ENCODE peak calls at places on chromosome 10, in six cellular contexts. M is retinal pigment epithelial cell; K is tibial artery; B is effector memory CD4-positive, alpha-beta T cell; C is right cardiac atrium; U is esophagus squamous epithelium. Q is an unnamed sample.

GRCh38 chr10:14491814-14492213 is 161.1 kb upstream of the FRMD4A start:
- DNase-seq in M (no peak), K (no peak), B (no peak), C (no peak), U (no peak), Q (no peak)

GRCh38 chr10:30294506-30295280 is 54.4 kb downstream of the MTPAP start:
- DNase-seq in M (no peak), K (no peak), B (no peak), C (no peak), U (no peak), Q (no peak)

GRCh38 chr10:28587270-28587969 is 54.5 kb downstream of the WAC start:
- DNase-seq in M (no peak), K (no peak), B (no peak), C (no peak), U (no peak), Q (no peak)

GRCh38 chr10:17504547-17505245 is 50.3 kb upstream of the ST8SIA6 start:
- DNase-seq in M (no peak), K (no peak), B (no peak), C (no peak), U (no peak), Q (no peak)

GRCh38 chr10:50325449-50326188 is 74.3 kb upstream of the ASAH2 start:
- DNase-seq in M (peak), K (peak), B (no peak), C (peak), U (no peak), Q (peak)

GRCh38 chr10:59206204-59206720 is 29.8 kb downstream of the PHYHIPL start:
- DNase-seq in M (no peak), K (no peak), B (no peak), C (no peak), U (no peak), Q (no peak)

GRCh38 chr10:12735843-12736462 is 265.6 kb downstream of the CCDC3 start:
- DNase-seq in M (no peak), K (peak), B (no peak), C (peak), U (no peak), Q (no peak)

GRCh38 chr10:74502963-74503608 is 323.3 kb upstream of the KAT6B start:
- DNase-seq in M (peak), K (no peak), B (no peak), C (no peak), U (no peak), Q (no peak)

GRCh38 chr10:122461729-122462532 is 578 bp downstream of the HTRA1 start:
- DNase-seq in M (no peak), K (no peak), B (no peak), C (peak), U (no peak), Q (no peak)

GRCh38 chr10:126262971-126263370 is 125.3 kb downstream of the ADAM12 start:
- DNase-seq in M (no peak), K (no peak), B (no peak), C (no peak), U (no peak), Q (no peak)

GRCh38 chr10:15370741-15371701 is at the start of gene FAM171A1:
- DNase-seq in M (no peak), K (no peak), B (peak), C (peak), U (no peak), Q (no peak)

GRCh38 chr10:30736685-30737232 is 107.2 kb upstream of the LYZL2 start:
- DNase-seq in M (peak), K (peak), B (no peak), C (no peak), U (no peak), Q (peak)

GRCh38 chr10:127945335-127945734 is 38.4 kb downstream of the PTPRE start:
- DNase-seq in M (no peak), K (no peak), B (no peak), C (no peak), U (no peak), Q (peak)

GRCh38 chr10:7000063-7000462 is 410.8 kb downstream of the SFMBT2 start:
- DNase-seq in M (no peak), K (no peak), B (no peak), C (no peak), U (no peak), Q (no peak)

GRCh38 chr10:118965096-118965495 is 64.4 kb upstream of the NANOS1 start:
- DNase-seq in M (no peak), K (no peak), B (no peak), C (no peak), U (no peak), Q (no peak)

GRCh38 chr10:104622175-104622574 is 18.9 kb upstream of the SORCS3 start:
- DNase-seq in M (no peak), K (no peak), B (no peak), C (no peak), U (no peak), Q (no peak)

GRCh38 chr10:132456881-132457280 is 59.9 kb downstream of the PWWP2B start:
- DNase-seq in M (no peak), K (no peak), B (no peak), C (peak), U (no peak), Q (no peak)

GRCh38 chr10:35386594-35387174 is 50.4 kb downstream of the CCNY start:
- DNase-seq in M (no peak), K (no peak), B (no peak), C (peak), U (no peak), Q (no peak)

GRCh38 chr10:77392851-77393250 is 244.8 kb downstream of the KCNMA1 start:
- DNase-seq in M (no peak), K (no peak), B (no peak), C (no peak), U (no peak), Q (peak)

GRCh38 chr10:3173173-3173878 is 744 bp upstream of the PITRM1 start:
- DNase-seq in M (no peak), K (no peak), B (no peak), C (no peak), U (peak), Q (no peak)

GRCh38 chr10:78696791-78697420 is 371.9 kb upstream of the ZMIZ1 start:
- DNase-seq in M (no peak), K (no peak), B (no peak), C (no peak), U (no peak), Q (no peak)

GRCh38 chr10:131726460-131726861 is 174.3 kb upstream of the PPP2R2D start:
- DNase-seq in M (no peak), K (peak), B (no peak), C (peak), U (no peak), Q (no peak)

DNA sequence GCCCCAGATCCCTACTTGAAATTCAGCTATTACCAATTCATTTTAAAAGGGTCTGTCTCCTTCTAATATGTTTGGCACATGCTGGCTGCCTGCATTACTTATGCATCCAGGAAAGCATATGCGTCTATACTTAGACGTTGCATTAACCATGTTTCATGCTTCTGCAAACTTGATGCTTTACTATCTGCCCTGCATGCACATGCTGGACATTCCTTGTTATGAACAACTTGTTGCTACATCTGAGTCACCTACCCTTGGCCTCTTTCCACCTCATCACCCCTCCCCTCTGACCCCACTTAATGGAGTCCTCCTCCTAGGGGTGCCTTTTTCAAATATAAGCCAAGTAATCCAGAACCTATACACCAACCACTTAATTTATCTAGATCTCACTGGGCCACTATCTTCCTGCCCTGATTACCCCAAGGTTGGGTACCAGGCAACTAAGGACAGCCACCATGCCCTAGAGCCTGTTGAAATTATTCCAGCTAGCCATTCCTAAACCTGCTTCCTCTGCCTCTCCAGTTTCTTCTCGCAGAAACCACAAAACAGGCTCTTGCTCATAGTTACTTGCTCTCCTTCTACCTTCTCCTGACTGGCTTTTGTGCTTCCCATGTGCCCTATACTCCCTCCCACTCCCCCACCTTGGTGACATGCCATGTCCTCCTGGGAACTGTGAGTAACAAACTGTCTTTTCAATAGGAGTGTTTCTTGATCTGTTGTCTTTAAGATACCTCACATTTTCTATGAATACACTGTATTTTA is 1187.9 kb downstream of the REEP3 start:
- DNase-seq in M (no peak), K (no peak), B (no peak), C (no peak), U (no peak), Q (no peak)
- H3K4me3 ChIP-seq in M (no peak), K (no peak), B (no peak), C (no peak), U (no peak), Q (no peak)

DNA sequence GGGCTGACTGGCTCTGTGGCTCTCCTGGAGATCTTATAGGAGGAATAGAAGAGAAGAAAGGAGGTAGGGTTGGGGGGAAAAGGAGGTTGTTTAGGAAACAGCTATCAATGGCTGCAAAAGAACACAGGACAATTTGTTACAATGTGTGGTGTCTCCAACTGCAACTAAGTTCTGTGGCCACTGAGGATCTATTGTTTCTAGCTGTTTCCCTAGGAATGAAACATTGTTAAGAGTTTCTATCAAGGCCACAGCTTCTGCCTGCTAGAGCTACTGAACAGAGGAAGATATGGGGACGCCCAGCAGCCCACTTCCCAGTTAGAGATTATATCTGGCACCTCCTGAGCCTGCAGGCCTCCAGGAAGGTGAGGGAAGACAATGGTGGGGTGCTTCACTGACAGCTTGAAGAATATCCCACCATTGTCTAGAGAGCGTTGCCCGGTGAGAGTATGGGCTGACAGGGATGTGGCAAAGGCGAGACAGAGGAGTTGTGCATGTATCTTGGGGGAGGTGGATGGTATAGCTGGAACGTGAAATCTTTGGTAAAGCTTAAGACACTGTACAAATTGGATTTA is 4.0 kb downstream of the SCD start:
- DNase-seq in M (no peak), K (no peak), B (no peak), C (no peak), U (no peak), Q (no peak)
- H3K4me3 ChIP-seq in M (peak), K (no peak), B (no peak), C (no peak), U (no peak), Q (no peak)

GRCh38 chr10:80201592-80202256 is 3.6 kb downstream of the ANXA11 start:
- DNase-seq in M (no peak), K (no peak), B (no peak), C (no peak), U (no peak), Q (no peak)

GRCh38 chr10:80203835-80204148 is 1.5 kb downstream of the ANXA11 start:
- DNase-seq in M (no peak), K (no peak), B (no peak), C (no peak), U (no peak), Q (no peak)

GRCh38 chr10:80204801-80205477 is 398 bp downstream of the ANXA11 start:
- DNase-seq in M (no peak), K (no peak), B (peak), C (peak), U (no peak), Q (no peak)

GRCh38 chr10:80204193-80204714 is 1.1 kb downstream of the ANXA11 start:
- DNase-seq in M (no peak), K (no peak), B (no peak), C (no peak), U (no peak), Q (no peak)

DNA sequence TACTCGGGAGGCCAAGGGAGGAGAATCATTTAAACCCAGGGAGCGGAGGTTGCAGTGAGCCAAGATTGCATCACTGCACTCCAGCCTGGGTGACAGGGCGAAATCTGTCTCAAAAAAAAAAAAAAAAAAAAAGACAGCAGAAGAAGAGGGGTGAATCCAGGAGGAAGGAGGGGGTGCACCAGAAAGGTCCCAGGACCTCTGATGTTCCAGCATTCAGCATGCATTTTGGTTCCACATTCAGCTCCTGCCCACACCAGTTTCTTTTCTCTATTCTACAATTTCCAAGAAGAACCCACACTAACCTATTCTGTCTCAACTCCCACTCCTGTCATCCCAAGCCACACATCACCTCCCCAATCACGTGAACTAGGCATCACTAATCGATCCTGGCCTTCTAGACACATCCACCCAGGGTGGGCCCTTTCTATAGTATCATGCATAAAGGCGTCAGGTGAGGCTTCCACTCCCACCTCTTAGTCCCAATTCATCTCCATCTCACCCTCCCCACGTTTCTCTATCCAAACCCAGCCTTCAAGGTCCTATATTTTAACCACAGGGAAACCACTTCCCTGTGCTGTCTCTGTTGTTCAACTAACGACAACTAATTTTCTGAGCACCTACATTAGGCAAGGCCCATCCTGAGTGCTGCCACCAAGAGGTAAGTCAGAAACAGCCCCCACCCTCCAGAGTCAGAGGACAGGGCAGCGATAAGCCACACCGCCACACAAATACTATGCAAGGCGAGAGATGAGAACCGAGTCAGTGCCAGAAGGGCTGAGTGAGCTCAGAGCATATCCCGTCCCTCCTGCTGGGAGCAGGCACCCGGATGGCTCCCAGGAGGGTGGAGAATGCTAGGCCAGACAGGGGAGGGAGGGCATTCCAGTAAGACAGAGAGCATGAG is 2.2 kb downstream of the ANXA11 start:
- DNase-seq in M (peak), K (peak), B (peak), C (peak), U (no peak), Q (no peak)
- H3K4me3 ChIP-seq in M (peak), K (peak), B (peak), C (peak), U (peak), Q (peak)

GRCh38 chr10:5595591-5596590 is 70.5 kb downstream of the ASB13 start:
- DNase-seq in M (no peak), K (no peak), B (no peak), C (no peak), U (no peak), Q (peak)

GRCh38 chr10:5596611-5597341 is 69.6 kb downstream of the ASB13 start:
- DNase-seq in M (no peak), K (no peak), B (no peak), C (no peak), U (no peak), Q (no peak)

GRCh38 chr10:5594271-5595036 is 69.7 kb downstream of the CALML3 start:
- DNase-seq in M (no peak), K (no peak), B (no peak), C (no peak), U (no peak), Q (no peak)

GRCh38 chr10:5592070-5592469 is 67.3 kb downstream of the CALML3 start:
- DNase-seq in M (no peak), K (no peak), B (no peak), C (no peak), U (no peak), Q (no peak)

GRCh38 chr10:5595095-5595494 is 70.3 kb downstream of the CALML3 start:
- DNase-seq in M (no peak), K (no peak), B (no peak), C (no peak), U (no peak), Q (no peak)
- H3K4me3 ChIP-seq in M (no peak), K (no peak), B (no peak), C (no peak), U (no peak), Q (no peak)